ENCODE peak calls at places on chromosomes 1 and 21, in seven cellular contexts. T, H, Z, V, I, N and G are unnamed samples. For H3K27me3, the result is how much of the 10 kb centered on the place peaks cover.

GRCh38 chr1:231690072-231690471 is 63.5 kb downstream of the DISC1 start:
- DNase-seq in T (no peak), H (no peak), V (no peak), Z (no peak), I (no peak), N (no peak), G (no peak)

GRCh38 chr1:116690809-116691323 is 23.3 kb upstream of the IGSF3 start:
- DNase-seq in V (no peak), I (no peak), T (no peak), N (no peak), H (no peak), Z (no peak), G (no peak)

GRCh38 chr1:168089979-168090337 is 46.8 kb downstream of the GPR161 start:
- DNase-seq in Z (no peak), T (no peak), H (no peak), V (no peak), N (no peak), I (no peak), G (no peak)

GRCh38 chr1:233635765-233636502 is 22.0 kb downstream of the KCNK1 start:
- DNase-seq in N (no peak), Z (no peak), I (no peak), T (peak), V (no peak), H (no peak), G (no peak)

GRCh38 chr1:95572962-95573361 is 339.0 kb downstream of the RWDD3 start:
- DNase-seq in I (no peak), V (no peak), T (no peak), H (no peak), Z (no peak), N (no peak), G (no peak)

GRCh38 chr1:109789771-109790170 is 26.0 kb upstream of the EPS8L3 start:
- DNase-seq in H (no peak), T (no peak), Z (peak), I (peak), N (no peak), V (peak), G (no peak)

GRCh38 chr1:95115708-95116137 is 1.4 kb upstream of the TLCD4 start:
- DNase-seq in I (no peak), T (no peak), N (no peak), Z (no peak), H (no peak), V (no peak), G (no peak)

GRCh38 chr1:27658951-27659496 is 13.0 kb downstream of the IFI6 start:
- DNase-seq in T (peak), Z (peak), H (peak), V (peak), N (no peak), I (no peak), G (peak)

GRCh38 chr1:18217398-18218043 is 109.9 kb downstream of the IGSF21 start:
- DNase-seq in T (peak), Z (no peak), V (peak), H (no peak), N (no peak), I (no peak), G (peak)

GRCh38 chr1:209485167-209485566 is 98.3 kb upstream of the CAMK1G start:
- DNase-seq in I (no peak), T (peak), Z (no peak), N (no peak), H (no peak), V (no peak), G (peak)

GRCh38 chr1:86774305-86775304 is 70.2 kb downstream of the SH3GLB1 start:
- DNase-seq in I (peak), T (peak), Z (no peak), V (peak), H (peak), N (peak), G (peak)

GRCh38 chr1:222048030-222048632 is 306.2 kb upstream of the DUSP10 start:
- DNase-seq in I (no peak), N (no peak), T (peak), H (peak), Z (no peak), V (no peak), G (no peak)

GRCh38 chr1:27137544-27138075 is 17.3 kb downstream of the SLC9A1 start:
- DNase-seq in H (no peak), Z (peak), I (no peak), T (no peak), N (no peak), V (peak), G (no peak)

GRCh38 chr1:9466780-9467755 is 72.2 kb upstream of the SLC25A33 start:
- DNase-seq in N (no peak), H (no peak), T (peak), Z (peak), V (peak), I (no peak), G (no peak)

GRCh38 chr1:201946224-201946908 is at the start of gene LMOD1:
- DNase-seq in V (peak), H (no peak), T (peak), N (no peak), I (peak), Z (peak), G (peak)

GRCh38 chr1:69421286-69421685 is 146.4 kb upstream of the LRRC7 start:
- DNase-seq in N (no peak), V (no peak), H (no peak), Z (no peak), I (no peak), T (no peak), G (no peak)

GRCh38 chr1:1451696-1452364 is 2.3 kb downstream of the ATAD3C start:
- DNase-seq in T (no peak), Z (no peak), V (no peak), I (no peak), N (no peak), H (no peak), G (no peak)

GRCh38 chr1:11132571-11133293 is 33.1 kb upstream of the EXOSC10 start:
- DNase-seq in Z (no peak), V (no peak), H (no peak), T (no peak), I (no peak), N (no peak), G (no peak)

GRCh38 chr1:111139234-111139955 is 498 bp downstream of the DRAM2 start:
- DNase-seq in N (no peak), V (peak), I (no peak), Z (no peak), H (peak), T (peak), G (peak)

GRCh38 chr21:46131721-46132651 is 23.4 kb downstream of the FTCD start:
- DNase-seq in I (no peak), Z (no peak), V (no peak), H (no peak), N (no peak), T (no peak), G (no peak)

GRCh38 chr1:84792421-84792820 is 100.6 kb downstream of the LPAR3 start:
- DNase-seq in H (no peak), I (no peak), Z (no peak), N (no peak), T (no peak), V (no peak), G (no peak)

GRCh38 chr21:42381347-42381984 is 14.4 kb downstream of the TMPRSS3 start:
- DNase-seq in T (peak), Z (no peak), N (peak), V (peak), I (no peak), H (no peak), G (no peak)

GRCh38 chr1:109490934-109491302 is 3.0 kb upstream of the CYB561D1 start:
- DNase-seq in V (no peak), H (no peak), I (no peak), T (no peak), N (no peak), Z (no peak), G (no peak)

GRCh38 chr1:175338447-175339135 is 146.0 kb upstream of the KIAA0040 start:
- DNase-seq in T (peak), Z (no peak), I (no peak), N (no peak), H (no peak), V (peak), G (peak)

GRCh38 chr1:53373246-53373645 is 45.4 kb upstream of the LRP8 start:
- DNase-seq in V (no peak), Z (peak), N (no peak), H (no peak), T (no peak), I (peak), G (no peak)

GRCh38 chr1:182681516-182681915 is 2.9 kb downstream of the RGS8 start:
- DNase-seq in I (no peak), H (no peak), N (no peak), Z (no peak), T (no peak), V (no peak), G (no peak)

GRCh38 chr1:85313888-85314696 is 37.7 kb upstream of the BCL10 start:
- DNase-seq in Z (no peak), N (peak), H (no peak), I (peak), T (peak), V (no peak), G (peak)

GRCh38 chr21:46058339-46059145 is 39.4 kb upstream of the COL6A2 start:
- DNase-seq in V (no peak), I (peak), T (no peak), N (no peak), Z (no peak), H (no peak), G (no peak)

GRCh38 chr1:64892576-64893573 is 73.5 kb downstream of the JAK1 start:
- DNase-seq in I (no peak), V (no peak), N (no peak), Z (no peak), H (no peak), T (no peak), G (no peak)

GRCh38 chr1:184141481-184141880 is 90.0 kb downstream of the TSEN15 start:
- DNase-seq in N (no peak), H (no peak), V (no peak), I (no peak), Z (no peak), T (no peak), G (no peak)

GRCh38 chr1:184145083-184145482 is 93.6 kb downstream of the TSEN15 start:
- DNase-seq in V (no peak), N (no peak), H (no peak), I (no peak), T (no peak), Z (no peak), G (no peak)

GRCh38 chr1:184146202-184146601 is 94.7 kb downstream of the TSEN15 start:
- DNase-seq in T (no peak), Z (no peak), N (no peak), H (no peak), I (no peak), V (no peak), G (no peak)

DNA sequence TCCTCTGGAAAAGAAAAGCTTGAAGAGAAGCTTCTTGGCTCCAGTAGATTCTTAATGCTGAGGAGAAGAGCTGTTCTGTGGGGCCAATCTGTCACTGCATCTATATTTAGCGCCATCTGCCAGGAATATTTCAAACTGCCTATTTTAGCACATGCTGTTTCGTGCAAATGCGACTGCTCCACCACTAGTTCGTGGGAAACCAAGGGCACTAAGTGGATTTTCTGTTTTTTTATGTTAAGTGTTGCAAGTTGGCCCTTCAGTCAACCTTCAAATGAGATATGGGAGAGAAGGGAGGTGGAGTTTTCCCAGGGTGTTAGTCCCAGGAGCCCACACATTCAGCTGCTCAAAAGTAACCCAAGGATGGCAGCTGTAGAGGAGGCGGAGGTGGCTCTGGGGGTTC is 91.9 kb downstream of the TSEN15 start:
- DNase-seq in Z (no peak), V (no peak), T (no peak), H (no peak), N (no peak), I (no peak), G (no peak)
- H3K4me3 ChIP-seq in Z (no peak), V (no peak), T (no peak), H (no peak), N (no peak), I (no peak), G (no peak)

GRCh38 chr1:47534417-47534816 is 96.6 kb downstream of the FOXD2 start:
- DNase-seq in T (no peak), N (no peak), H (no peak), V (no peak), Z (no peak), I (peak), G (no peak)
- H3K27me3 ChIP-seq in T (under half), N (under half), H (under half), V (under half), Z (under half), I (under half), G (under half)

GRCh38 chr1:88284666-88285366 is 399.3 kb upstream of the PKN2 start:
- DNase-seq in H (no peak), I (no peak), T (no peak), V (no peak), N (no peak), Z (no peak), G (no peak)
- H3K4me3 ChIP-seq in H (no peak), I (no peak), T (no peak), V (no peak), N (no peak), Z (no peak), G (no peak)

DNA sequence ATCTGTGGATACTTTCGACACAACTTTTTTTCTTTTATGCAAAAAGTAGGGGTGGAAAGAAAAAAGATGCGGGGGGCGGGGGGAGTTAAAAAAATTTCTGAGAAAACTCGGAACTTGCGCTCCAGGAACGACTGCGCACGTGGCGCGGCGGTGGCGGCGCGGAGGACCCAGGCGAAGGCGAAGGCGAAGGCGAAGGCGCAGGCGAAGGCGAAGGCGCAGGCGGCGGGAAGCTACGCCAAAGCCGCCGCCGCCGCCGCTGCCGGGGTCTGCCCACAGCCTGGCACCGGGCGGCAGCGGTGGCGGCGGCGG is 208 bp upstream of the BARHL2 start:
- DNase-seq in T (no peak), I (no peak), N (no peak), V (no peak), H (no peak), Z (no peak), G (no peak)
- H3K27me3 ChIP-seq in T (under half), I (half or more), N (under half), V (half or more), H (under half), Z (half or more), G (under half)

DNA sequence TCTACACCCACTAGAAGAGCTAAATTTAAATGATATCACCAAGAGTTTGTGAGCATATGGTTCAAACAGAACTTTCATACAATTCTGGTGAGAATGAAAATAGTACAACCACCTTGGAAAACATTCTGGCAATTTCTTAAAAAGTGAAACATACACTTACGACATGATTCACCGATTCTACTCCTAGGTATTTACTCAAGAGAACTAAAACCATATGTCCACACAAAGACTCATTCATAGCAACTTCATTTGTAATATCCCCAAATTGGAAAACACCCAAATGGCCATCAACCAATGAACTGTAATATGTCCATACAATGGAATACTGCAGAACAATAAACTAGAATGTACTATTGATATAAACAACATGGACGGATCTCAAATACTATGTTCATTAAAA is 51.2 kb upstream of the ADAM30 start:
- DNase-seq in H (no peak), V (no peak), T (peak), I (no peak), N (peak), Z (no peak), G (no peak)
- H3K4me3 ChIP-seq in H (no peak), V (no peak), T (peak), I (no peak), N (no peak), Z (no peak), G (no peak)

GRCh38 chr1:152108899-152109222 is 6.4 kb downstream of the TCHH start:
- DNase-seq in H (no peak), T (no peak), V (no peak), I (no peak), N (no peak), Z (no peak), G (no peak)
- H3K27me3 ChIP-seq in H (under half), T (half or more), V (half or more), I (half or more), N (under half), Z (half or more), G (under half)